ENCODE peak calls at places on chromosomes 3 and 15, in nine cellular contexts. D, W, Y, E, H, C, V, K and S are unnamed samples.

GRCh38 chr3:20648294-20648693 is 462.3 kb upstream of the SGO1 start:
- DNase-seq in H (no peak), V (no peak), Y (no peak), K (no peak), C (no peak), W (no peak), E (no peak), D (no peak), S (no peak)

GRCh38 chr3:178778579-178778978 is 242.3 kb downstream of the KCNMB2 start:
- DNase-seq in D (no peak), V (no peak), C (no peak), H (no peak), Y (no peak), W (no peak), K (no peak), E (no peak), S (no peak)

GRCh38 chr3:143402602-143403001 is 283.0 kb downstream of the CHST2 start:
- DNase-seq in C (no peak), Y (no peak), K (no peak), D (no peak), E (no peak), W (no peak), V (no peak), H (no peak), S (no peak)

GRCh38 chr15:37698679-37699078 is 235.8 kb upstream of the TMCO5A start:
- DNase-seq in W (no peak), K (no peak), H (no peak), Y (no peak), D (no peak), V (no peak), E (no peak), C (no peak), S (no peak)

GRCh38 chr3:116078561-116078960 is 366.7 kb downstream of the LSAMP start:
- DNase-seq in D (no peak), C (no peak), K (no peak), Y (no peak), H (no peak), V (no peak), W (no peak), E (no peak), S (no peak)

GRCh38 chr3:10263549-10264363 is 15.5 kb downstream of the TATDN2 start:
- DNase-seq in K (no peak), W (peak; percentile 46), V (no peak), E (no peak), C (peak; percentile 57), Y (peak; percentile 51), D (peak; percentile 68), H (no peak), S (peak; percentile 68)

GRCh38 chr15:75947117-75947516 is 43.4 kb downstream of the FBXO22 start:
- DNase-seq in V (no peak), E (no peak), D (no peak), W (no peak), H (no peak), K (no peak), Y (no peak), C (no peak), S (no peak)

GRCh38 chr3:66138336-66139234 is 82.2 kb upstream of the SLC25A26 start:
- DNase-seq in D (no peak), H (peak; percentile 69), K (peak; percentile 28), V (peak; percentile 61), C (peak; percentile 70), W (peak; percentile 69), Y (no peak), E (no peak), S (no peak)

GRCh38 chr3:194527726-194528125 is 40.9 kb upstream of the ATP13A3 start:
- DNase-seq in W (no peak), V (no peak), K (no peak), Y (no peak), H (no peak), E (no peak), D (no peak), C (no peak), S (no peak)

GRCh38 chr3:5078151-5078550 is 43.9 kb upstream of the ARL8B start:
- DNase-seq in D (no peak), V (no peak), E (no peak), K (no peak), W (no peak), H (no peak), C (no peak), Y (no peak), S (no peak)

GRCh38 chr15:56537881-56538280 is 72.9 kb upstream of the MNS1 start:
- DNase-seq in W (no peak), Y (peak; percentile 3), H (no peak), E (peak; percentile 65), D (peak; percentile 86), C (no peak), V (peak; percentile 39), K (no peak), S (no peak)

GRCh38 chr3:166013073-166013679 is 176.0 kb upstream of the BCHE start:
- DNase-seq in V (no peak), W (no peak), C (no peak), D (no peak), Y (no peak), E (no peak), K (no peak), H (no peak), S (no peak)

GRCh38 chr3:130423064-130423463 is 77.6 kb downstream of the COL6A5 start:
- DNase-seq in Y (no peak), W (no peak), H (no peak), C (no peak), K (no peak), E (no peak), V (no peak), D (no peak), S (no peak)

GRCh38 chr3:194312743-194313281 is 38.3 kb downstream of the CPN2 start:
- DNase-seq in E (no peak), D (peak; percentile 73), C (peak; percentile 89), K (no peak), V (no peak), H (peak; percentile 84), Y (no peak), W (peak; percentile 56), S (peak; percentile 78)

GRCh38 chr15:99435138-99435695 is 130.6 kb upstream of the MEF2A start:
- DNase-seq in K (no peak), Y (no peak), H (peak; percentile 60), C (peak; percentile 15), W (no peak), D (peak; percentile 83), V (peak; percentile 79), E (peak; percentile 65), S (peak; percentile 53)

GRCh38 chr15:90315276-90315982 is 36.7 kb upstream of the ZNF774 start:
- DNase-seq in V (peak; percentile 69), C (peak; percentile 77), E (peak; percentile 68), H (peak; percentile 96), W (peak; percentile 27), D (no peak), K (peak; percentile 68), Y (no peak), S (peak; percentile 75)

GRCh38 chr3:13264468-13264795 is 155.7 kb downstream of the NUP210 start:
- DNase-seq in Y (no peak), K (no peak), H (no peak), V (no peak), W (no peak), E (peak; percentile 42), C (no peak), D (peak; percentile 48), S (no peak)

GRCh38 chr3:37770938-37771918 is 90.5 kb upstream of the CTDSPL start:
- DNase-seq in C (peak; percentile 87), E (no peak), Y (no peak), H (peak; percentile 78), D (no peak), K (peak; percentile 66), W (peak; percentile 38), V (peak; percentile 64), S (peak; percentile 77)

GRCh38 chr3:142723968-142724681 is at the start of gene TRPC1:
- DNase-seq in E (peak; percentile 77), H (peak; percentile 87), W (peak; percentile 72), D (peak; percentile 91), C (peak; percentile 80), Y (peak; percentile 74), V (peak; percentile 59), K (peak; percentile 72), S (peak; percentile 77)

GRCh38 chr3:31210068-31210650 is 315.7 kb upstream of the GADL1 start:
- DNase-seq in Y (no peak), K (no peak), W (no peak), V (no peak), C (no peak), D (no peak), H (no peak), E (no peak), S (no peak)
- TF ChIP-seq CTCF in Y (no peak), K (peak; percentile 20), W (no peak), V (no peak), C (no peak), D (no peak), H (no peak), E (no peak), S (no peak)

DNA sequence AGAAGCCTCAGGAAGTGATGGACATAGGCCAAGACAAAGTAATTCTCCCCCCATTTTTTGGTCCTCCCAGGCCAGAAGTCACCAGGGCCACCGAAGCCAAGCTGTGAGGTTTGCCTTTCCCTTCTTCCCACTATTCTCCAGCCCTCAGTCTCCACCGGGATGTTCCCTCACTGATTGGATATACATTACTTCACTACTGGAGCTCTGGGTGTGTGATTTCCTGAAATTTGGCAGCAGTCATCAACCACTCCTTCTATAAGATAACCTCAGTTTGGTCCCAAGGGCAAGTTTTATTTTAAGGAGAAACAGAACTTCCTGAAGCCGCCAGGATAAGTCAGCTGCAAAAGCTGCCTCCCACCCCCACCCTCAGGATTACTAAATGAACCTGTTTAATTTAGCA is 11.3 kb downstream of the SLCO2A1 start:
- DNase-seq in H (no peak), K (no peak), D (no peak), W (no peak), V (no peak), C (no peak), Y (no peak), E (no peak), S (peak; percentile 51)
- H3K9me3 ChIP-seq in H (no peaks in the 10 kb centered on the region), K (no peaks in the 10 kb centered on the region), D (no peaks in the 10 kb centered on the region), W (no peaks in the 10 kb centered on the region), V (no peaks in the 10 kb centered on the region), C (no peaks in the 10 kb centered on the region), Y (no peaks in the 10 kb centered on the region), E (no peaks in the 10 kb centered on the region), S (no peaks in the 10 kb centered on the region)

GRCh38 chr3:189272500-189273119 is 100.8 kb downstream of the TPRG1 start:
- DNase-seq in E (no peak), H (no peak), Y (no peak), D (no peak), V (no peak), C (no peak), K (no peak), W (no peak), S (no peak)
- TF ChIP-seq CTCF in E (no peak), H (no peak), Y (peak; percentile 49), D (peak; percentile 23), V (no peak), C (no peak), K (no peak), W (no peak), S (no peak)

DNA sequence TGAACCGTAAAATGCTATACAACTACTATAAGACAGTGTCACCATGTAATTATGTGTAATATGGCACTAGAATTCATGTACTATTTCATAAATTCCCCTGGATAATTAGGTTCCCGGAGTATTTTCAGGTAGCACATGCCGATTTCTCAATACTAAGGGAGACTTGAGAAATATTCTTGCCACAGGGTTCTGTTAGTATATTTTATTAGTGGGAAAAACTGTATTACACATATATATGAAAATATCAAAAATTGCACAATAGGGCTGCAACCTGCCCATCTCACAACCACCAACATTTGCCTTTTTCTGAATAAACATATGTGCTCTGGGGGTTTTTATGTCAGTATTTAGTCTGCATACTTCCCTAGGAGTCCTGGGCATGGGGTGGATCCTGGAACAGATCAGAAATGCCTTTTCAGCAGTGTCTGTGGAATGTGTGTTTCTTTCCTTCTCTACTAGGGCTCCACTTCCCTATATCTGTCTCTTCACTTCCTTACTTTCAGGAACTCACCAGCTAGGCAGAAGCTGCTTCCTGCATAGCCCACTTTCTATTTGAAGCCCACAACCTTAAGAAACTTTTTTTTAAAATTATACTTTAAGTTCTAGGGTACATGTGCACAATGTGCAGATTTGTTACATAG is 87.5 kb downstream of the RPL39L start:
- DNase-seq in H (no peak), E (no peak), K (no peak), W (no peak), C (no peak), Y (no peak), D (no peak), V (no peak), S (no peak)
- H3K9me3 ChIP-seq in H (peaks cover 10% of the 10 kb centered on the region), E (no peaks in the 10 kb centered on the region), K (peaks cover 36% of the 10 kb centered on the region), W (no peaks in the 10 kb centered on the region), C (no peaks in the 10 kb centered on the region), Y (no peaks in the 10 kb centered on the region), D (peaks cover 47% of the 10 kb centered on the region), V (peaks cover 11% of the 10 kb centered on the region), S (no peaks in the 10 kb centered on the region)